ENCODE peak calls at places on chromosome 19, in four cellular contexts. O is heart right ventricle, P is neural crest cell, F is IMR-90. R is an unnamed sample.

GRCh38 chr19:32581704-32582164 is 744 bp downstream of the PDCD5 start:
- DNase-seq in O (peak), P (peak), F (peak), R (no peak)

GRCh38 chr19:33879818-33880575 is 83.3 kb downstream of the KCTD15 start:
- DNase-seq in O (peak), P (peak), F (no peak), R (no peak)

GRCh38 chr19:13483215-13483614 is 23.1 kb downstream of the CACNA1A start:
- DNase-seq in O (no peak), P (no peak), F (no peak), R (no peak)

GRCh38 chr19:461664-462551 is 1.1 kb upstream of the SHC2 start:
- DNase-seq in O (peak), P (peak), F (no peak), R (no peak)

GRCh38 chr19:55795021-55795420 is 26.1 kb downstream of the RFPL4AL1 start:
- DNase-seq in O (no peak), P (no peak), F (no peak), R (no peak)

GRCh38 chr19:2084993-2085720 is 11.0 kb downstream of the MOB3A start:
- DNase-seq in O (peak), P (no peak), F (no peak), R (no peak)

GRCh38 chr19:48461982-48462655 is 6.7 kb downstream of the KCNJ14 start:
- DNase-seq in O (no peak), P (no peak), F (no peak), R (no peak)

GRCh38 chr19:13499682-13500081 is 6.6 kb downstream of the CACNA1A start:
- DNase-seq in O (no peak), P (no peak), F (no peak), R (no peak)

GRCh38 chr19:11414544-11414943 is 4.6 kb downstream of the RGL3 start:
- DNase-seq in O (no peak), P (no peak), F (no peak), R (no peak)

GRCh38 chr19:52691737-52692136 is 43.1 kb downstream of the ZNF611 start:
- DNase-seq in O (no peak), P (no peak), F (no peak), R (no peak)

GRCh38 chr19:6023085-6023682 is 45.2 kb upstream of the RANBP3 start:
- DNase-seq in O (no peak), P (no peak), F (peak), R (no peak)

GRCh38 chr19:13057744-13058143 is 44.9 kb downstream of the LYL1 start:
- DNase-seq in O (no peak), P (no peak), F (peak), R (no peak)

GRCh38 chr19:51681286-51681956 is 11.7 kb upstream of the SPACA6 start:
- DNase-seq in O (no peak), P (no peak), F (peak), R (no peak)

GRCh38 chr19:33484226-33484774 is 37.3 kb downstream of the PEPD start:
- DNase-seq in O (no peak), P (no peak), F (no peak), R (no peak)

GRCh38 chr19:33379151-33379829 is 5.8 kb downstream of the CEBPG start:
- DNase-seq in O (no peak), P (no peak), F (no peak), R (no peak)

GRCh38 chr19:8302734-8303133 is 5.4 kb downstream of the CD320 start:
- DNase-seq in O (no peak), P (peak), F (no peak), R (no peak)

GRCh38 chr19:33302974-33303790 is 848 bp upstream of the CEBPA start:
- DNase-seq in O (peak), P (peak), F (peak), R (no peak)

GRCh38 chr19:33804021-33804799 is 7.5 kb downstream of the KCTD15 start:
- DNase-seq in O (peak), P (no peak), F (peak), R (no peak)

DNA sequence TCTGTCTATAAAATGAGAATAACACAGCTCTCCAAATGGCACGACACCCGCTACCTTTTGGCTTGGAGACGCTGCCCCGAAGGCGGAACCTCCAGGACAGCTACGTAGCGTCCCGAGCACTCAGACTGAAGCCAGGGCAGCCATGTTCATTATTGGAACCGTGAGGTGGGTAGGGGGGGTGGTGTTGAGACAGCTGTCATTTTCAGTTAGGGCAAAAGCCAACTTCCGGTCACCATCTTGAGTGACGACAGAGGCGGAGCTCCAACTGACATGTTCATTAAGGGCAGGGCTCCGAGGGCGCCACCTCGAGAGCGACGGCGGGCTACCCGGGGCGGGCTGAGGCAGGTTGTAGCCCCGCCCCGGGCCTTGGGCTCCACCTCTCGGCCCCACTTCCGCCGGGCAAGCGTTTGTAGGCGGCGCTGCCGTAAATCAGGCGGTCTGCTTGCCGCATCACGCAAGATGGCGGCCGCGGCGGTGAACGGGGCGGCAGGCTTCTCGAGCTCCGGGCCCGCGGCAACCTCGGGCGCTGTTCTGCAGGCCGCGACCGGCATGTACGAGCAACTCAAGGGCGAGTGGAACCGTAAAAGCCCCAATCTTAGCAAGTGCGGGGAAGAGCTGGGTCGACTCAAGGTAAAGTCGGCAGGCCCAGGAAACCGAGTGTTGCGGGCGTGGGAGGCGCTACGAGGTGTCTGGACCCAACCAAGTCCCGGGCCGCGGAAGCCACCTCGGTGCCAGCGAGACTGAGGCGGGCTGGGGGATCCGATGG is at the start of gene PSMD8:
- DNase-seq in O (peak), P (peak), F (peak), R (peak)
- TF ChIP-seq CTCF in O (peak), P (peak), F (peak), R (no peak)

GRCh38 chr19:41960973-41961372 is 1.9 kb upstream of the RABAC1 start:
- DNase-seq in O (no peak), P (no peak), F (no peak), R (no peak)

GRCh38 chr19:41957161-41957837 is 1.8 kb downstream of the RABAC1 start:
- DNase-seq in O (no peak), P (no peak), F (no peak), R (no peak)

GRCh38 chr19:41958367-41959055 is 610 bp downstream of the RABAC1 start:
- DNase-seq in O (peak), P (peak), F (peak), R (peak)

GRCh38 chr19:41957838-41958366 is 1.2 kb downstream of the RABAC1 start:
- DNase-seq in O (peak), P (peak), F (peak), R (no peak)

GRCh38 chr19:41959056-41960053 is at the start of gene RABAC1:
- DNase-seq in O (peak), P (peak), F (peak), R (peak)
- TF ChIP-seq CTCF in O (no peak), P (peak), F (no peak), R (no peak)

GRCh38 chr19:45463241-45463640 is 4.6 kb upstream of the FOSB start:
- DNase-seq in O (no peak), P (no peak), F (no peak), R (no peak)
- TF ChIP-seq CTCF in O (no peak), P (no peak), F (no peak), R (no peak)

GRCh38 chr19:49791776-49792445 is 21.2 kb downstream of the FUZ start:
- DNase-seq in O (no peak), P (no peak), F (no peak), R (no peak)

GRCh38 chr19:49786432-49786831 is 19.6 kb downstream of the AP2A1 start:
- DNase-seq in O (no peak), P (no peak), F (peak), R (no peak)

GRCh38 chr19:49790866-49791265 is 22.2 kb downstream of the FUZ start:
- DNase-seq in O (peak), P (no peak), F (peak), R (no peak)

GRCh38 chr19:49787746-49788145 is 20.9 kb downstream of the AP2A1 start:
- DNase-seq in O (no peak), P (no peak), F (no peak), R (no peak)

GRCh38 chr19:49788857-49789256 is 22.1 kb downstream of the AP2A1 start:
- DNase-seq in O (no peak), P (no peak), F (no peak), R (no peak)
- TF ChIP-seq CTCF in O (no peak), P (no peak), F (no peak), R (no peak)

GRCh38 chr19:18194208-18194530 is 1.2 kb downstream of the MPV17L2 start:
- DNase-seq in O (no peak), P (no peak), F (no peak), R (no peak)

GRCh38 chr19:18191640-18192062 is 1.4 kb upstream of the MPV17L2 start:
- DNase-seq in O (no peak), P (no peak), F (no peak), R (no peak)

GRCh38 chr19:18194554-18195238 is 1.7 kb downstream of the MPV17L2 start:
- DNase-seq in O (peak), P (no peak), F (peak), R (no peak)

GRCh38 chr19:18192673-18193387 is at the start of gene MPV17L2:
- DNase-seq in O (peak), P (peak), F (peak), R (peak)

GRCh38 chr19:18193388-18194207 is 580 bp downstream of the MPV17L2 start:
- DNase-seq in O (no peak), P (no peak), F (no peak), R (no peak)
- TF ChIP-seq CTCF in O (no peak), P (no peak), F (no peak), R (no peak)

GRCh38 chr19:3275068-3275582 is 50.7 kb downstream of the CELF5 start:
- DNase-seq in O (no peak), P (peak), F (no peak), R (no peak)
- TF ChIP-seq CTCF in O (no peak), P (no peak), F (peak), R (no peak)

DNA sequence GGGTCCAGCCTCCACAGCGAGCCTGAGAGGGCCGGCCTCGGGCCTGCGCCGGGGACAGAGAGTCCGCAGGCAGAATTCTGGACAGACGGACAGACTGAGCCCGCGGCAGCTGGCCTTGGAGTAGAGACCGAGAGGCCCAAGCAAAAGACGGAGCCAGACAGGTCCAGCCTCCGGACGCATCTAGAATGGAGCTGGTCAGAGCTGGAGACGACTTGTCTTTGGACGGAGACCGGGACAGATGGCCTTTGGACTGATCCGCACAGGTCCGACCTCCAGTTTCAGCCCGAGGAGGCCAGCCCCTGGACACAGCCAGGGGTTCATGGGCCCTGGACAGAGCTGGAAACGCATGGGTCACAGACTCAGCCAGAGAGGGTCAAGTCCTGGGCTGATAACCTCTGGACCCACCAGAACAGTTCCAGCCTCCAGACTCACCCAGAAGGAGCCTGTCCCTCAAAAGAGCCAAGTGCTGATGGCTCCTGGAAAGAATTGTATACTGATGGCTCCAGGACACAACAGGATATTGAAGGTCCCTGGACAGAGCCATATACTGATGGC is 490 bp downstream of the ITPKC start:
- DNase-seq in O (no peak), P (no peak), F (no peak), R (no peak)
- TF ChIP-seq CTCF in O (no peak), P (no peak), F (no peak), R (no peak)

DNA sequence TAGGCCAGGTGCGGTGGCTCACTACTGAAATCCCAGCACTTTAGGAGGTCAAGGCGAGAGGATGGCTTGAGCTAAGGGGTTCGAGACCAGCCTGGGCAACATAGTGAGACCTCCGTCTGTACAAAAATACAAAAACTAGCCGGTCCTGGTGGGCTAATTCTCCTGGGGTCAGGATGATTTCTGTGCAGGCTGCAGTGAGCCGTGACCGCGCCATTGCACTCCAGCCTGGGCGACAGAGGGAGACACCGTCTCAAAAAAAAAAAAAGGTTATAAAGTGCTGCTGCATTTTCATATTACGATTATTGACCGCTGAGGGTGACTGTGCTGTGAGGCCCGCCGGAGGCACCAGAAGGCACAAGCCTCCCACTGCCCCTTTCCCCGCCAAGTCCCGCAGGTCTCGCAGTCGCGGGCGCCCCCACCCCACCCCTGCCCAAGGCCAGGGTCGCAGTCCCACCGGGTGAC is 477 bp upstream of the PLEKHF1 start:
- DNase-seq in O (no peak), P (no peak), F (no peak), R (no peak)
- TF ChIP-seq CTCF in O (peak), P (peak), F (no peak), R (no peak)